ENCODE peak calls at places on chromosomes 16 and 17, in eight cellular contexts. E is RWPE2; M is effector memory CD8-positive, alpha-beta T cell; Q is left lung; D is CD8-positive, alpha-beta T cell; W is left cardiac atrium; Y is activated B cell treated with CpG ODN at 0.5 μM for 24 hours; T is heart right ventricle. S is an unnamed sample.

GRCh38 chr16:16871196-16871595 is 492.3 kb downstream of the NPIPA7 start:
- ATAC-seq in E (no peak), M (no peak), Q (no peak), D (no peak), W (no peak), Y (no peak), T (no peak), S (no peak)

GRCh38 chr16:10699756-10700155 is 5.0 kb upstream of the TEKT5 start:
- ATAC-seq in E (no peak), M (no peak), Q (no peak), D (no peak), W (no peak), Y (no peak), T (no peak), S (no peak)

GRCh38 chr17:45294506-45294905 is 22.3 kb downstream of the MAP3K14 start:
- ATAC-seq in E (peak; percentile 15), M (no peak), Q (peak; percentile 59), D (no peak), W (peak; percentile 62), Y (no peak), T (peak; percentile 54), S (no peak)

GRCh38 chr17:56751145-56751743 is 82.5 kb downstream of the C17orf67 start:
- ATAC-seq in E (no peak), M (no peak), Q (no peak), D (no peak), W (no peak), Y (no peak), T (no peak), S (no peak)

GRCh38 chr16:88973007-88973410 is 4.0 kb downstream of the CBFA2T3 start:
- ATAC-seq in E (no peak), M (no peak), Q (no peak), D (no peak), W (no peak), Y (no peak), T (no peak), S (no peak)

GRCh38 chr17:5464717-5465507 is 3.9 kb downstream of the DHX33 start:
- ATAC-seq in E (no peak), M (no peak), Q (no peak), D (no peak), W (no peak), Y (no peak), T (no peak), S (no peak)

GRCh38 chr17:19424934-19425868 is 14.2 kb downstream of the RNF112 start:
- ATAC-seq in E (no peak), M (no peak), Q (peak; percentile 19), D (no peak), W (no peak), Y (no peak), T (no peak), S (no peak)

GRCh38 chr17:34305606-34306005 is 13.6 kb upstream of the CCL8 start:
- ATAC-seq in E (no peak), M (no peak), Q (no peak), D (no peak), W (no peak), Y (no peak), T (no peak), S (no peak)

GRCh38 chr16:66383551-66383950 is 17.1 kb downstream of the CDH5 start:
- ATAC-seq in E (no peak), M (no peak), Q (no peak), D (no peak), W (no peak), Y (no peak), T (no peak), S (no peak)

GRCh38 chr17:50768348-50768761 is 1.0 kb upstream of the ANKRD40CL start:
- ATAC-seq in E (peak; percentile 87), M (no peak), Q (peak; percentile 79), D (no peak), W (no peak), Y (no peak), T (no peak), S (peak; percentile 85)

GRCh38 chr17:35695613-35696012 is 35.8 kb upstream of the RASL10B start:
- ATAC-seq in E (no peak), M (no peak), Q (no peak), D (no peak), W (peak; percentile 23), Y (no peak), T (peak; percentile 76), S (no peak)

GRCh38 chr17:17928422-17929386 is 43.5 kb downstream of the TOM1L2 start:
- ATAC-seq in E (no peak), M (no peak), Q (peak; percentile 76), D (no peak), W (peak; percentile 59), Y (no peak), T (peak; percentile 68), S (peak; percentile 11)